ENCODE peak calls at places on chromosome 19, in four cellular contexts. B is H9, Z is mesenchymal stem cell, X is trophoblast cell. K is an unnamed sample.

GRCh38 chr19:16032509-16033135 is 43.7 kb upstream of the TPM4 start:
- DNase-seq in X (no peak), B (no peak), Z (no peak), K (no peak)

GRCh38 chr19:53957448-53958167 is 5.1 kb upstream of the CACNG8 start:
- DNase-seq in B (peak), Z (no peak), X (peak), K (no peak)

GRCh38 chr19:7013678-7014077 is 7.6 kb downstream of the MBD3L2B start:
- DNase-seq in B (no peak), Z (no peak), X (peak), K (no peak)

GRCh38 chr19:17405250-17406038 is at the start of gene BST2:
- DNase-seq in B (peak), X (peak), Z (peak), K (peak)

GRCh38 chr19:1760020-1760419 is 6.7 kb downstream of the ONECUT3 start:
- DNase-seq in Z (no peak), X (no peak), B (no peak), K (no peak)

GRCh38 chr19:56080669-56081401 is 40.3 kb downstream of the ZNF787 start:
- DNase-seq in Z (peak), B (peak), X (peak), K (peak)

GRCh38 chr19:5850743-5851293 is 431 bp downstream of the FUT3 start:
- DNase-seq in B (no peak), Z (peak), X (no peak), K (peak)

GRCh38 chr19:45161715-45162463 is 1.1 kb upstream of the NKPD1 start:
- DNase-seq in B (peak), Z (peak), X (peak), K (peak)

GRCh38 chr19:18119243-18120105 is 21.9 kb downstream of the MAST3 start:
- DNase-seq in Z (no peak), X (no peak), B (no peak), K (no peak)

GRCh38 chr19:40607311-40607871 is 6.2 kb downstream of the LTBP4 start:
- DNase-seq in B (peak), X (peak), Z (no peak), K (no peak)

GRCh38 chr19:31292639-31293185 is 56.5 kb downstream of the TSHZ3 start:
- DNase-seq in X (no peak), B (no peak), Z (no peak), K (no peak)

GRCh38 chr19:34257559-34257924 is 3.2 kb downstream of the GARRE1 start:
- DNase-seq in B (no peak), X (no peak), Z (no peak), K (no peak)

GRCh38 chr19:39303373-39304184 is 7.4 kb downstream of the IFNL1 start:
- DNase-seq in B (peak), Z (no peak), X (peak), K (no peak)

GRCh38 chr19:45621389-45621788 is 17.8 kb downstream of the EML2 start:
- DNase-seq in Z (no peak), X (no peak), B (no peak), K (no peak)

GRCh38 chr19:33437351-33438015 is 64.0 kb downstream of the CEBPG start:
- DNase-seq in Z (no peak), B (no peak), X (no peak), K (no peak)

GRCh38 chr19:55418185-55418584 is 10.6 kb upstream of the UBE2S start:
- DNase-seq in Z (peak), X (peak), B (peak), K (peak)

GRCh38 chr19:15120135-15121026 is 13.2 kb downstream of the SYDE1 start:
- DNase-seq in X (no peak), Z (no peak), B (peak), K (no peak)

GRCh38 chr19:7292950-7293794 is 1.0 kb downstream of the INSR start:
- DNase-seq in B (peak), Z (no peak), X (peak), K (no peak)

GRCh38 chr19:35908010-35908441 is at the start of gene TYROBP:
- DNase-seq in Z (no peak), X (no peak), B (no peak), K (no peak)

GRCh38 chr19:38389101-38389925 is 816 bp downstream of the SPRED3 start:
- DNase-seq in Z (peak), B (peak), X (peak), K (peak)

GRCh38 chr19:16369664-16370576 is 45.3 kb downstream of the KLF2 start:
- DNase-seq in B (no peak), Z (no peak), X (no peak), K (no peak)

GRCh38 chr19:35328851-35329285 is at the start of gene CD22:
- DNase-seq in X (no peak), B (no peak), Z (no peak), K (no peak)

GRCh38 chr19:18520848-18521691 is 800 bp downstream of the ELL start:
- DNase-seq in B (peak), Z (peak), X (peak), K (no peak)

GRCh38 chr19:16619456-16619855 is 8.5 kb downstream of the MED26 start:
- DNase-seq in B (no peak), X (no peak), Z (no peak), K (no peak)

GRCh38 chr19:28234637-28235036 is 978.3 kb downstream of the UQCRFS1 start:
- DNase-seq in B (no peak), Z (no peak), X (no peak), K (no peak)

GRCh38 chr19:45340232-45340898 is at the start of gene KLC3:
- DNase-seq in X (peak), Z (no peak), B (peak), K (no peak)

GRCh38 chr19:13956365-13956744 is 4.0 kb downstream of the DCAF15 start:
- DNase-seq in Z (no peak), X (no peak), B (no peak), K (no peak)

GRCh38 chr19:4327252-4327876 is 11.3 kb downstream of the STAP2 start:
- DNase-seq in X (peak), B (peak), Z (peak), K (peak)

GRCh38 chr19:19382118-19382517 is 23.4 kb upstream of the GATAD2A start:
- DNase-seq in B (no peak), X (peak), Z (no peak), K (no peak)

GRCh38 chr19:41575998-41576397 is at the start of gene CEACAM21:
- DNase-seq in B (no peak), X (peak), Z (no peak), K (no peak)

GRCh38 chr19:1276620-1277007 is 1.3 kb downstream of the FAM174C start:
- DNase-seq in X (no peak), Z (no peak), B (no peak), K (no peak)

GRCh38 chr19:41863209-41863931 is 3.3 kb downstream of the RPS19 start:
- DNase-seq in B (no peak), Z (no peak), X (no peak), K (no peak)

GRCh38 chr19:8655340-8655709 is 24.9 kb downstream of the NFILZ start:
- DNase-seq in Z (no peak), X (no peak), B (no peak), K (no peak)
- H2AK5ac ChIP-seq in Z (no peak), X (no peak), B (no peak), K (no peak)

DNA sequence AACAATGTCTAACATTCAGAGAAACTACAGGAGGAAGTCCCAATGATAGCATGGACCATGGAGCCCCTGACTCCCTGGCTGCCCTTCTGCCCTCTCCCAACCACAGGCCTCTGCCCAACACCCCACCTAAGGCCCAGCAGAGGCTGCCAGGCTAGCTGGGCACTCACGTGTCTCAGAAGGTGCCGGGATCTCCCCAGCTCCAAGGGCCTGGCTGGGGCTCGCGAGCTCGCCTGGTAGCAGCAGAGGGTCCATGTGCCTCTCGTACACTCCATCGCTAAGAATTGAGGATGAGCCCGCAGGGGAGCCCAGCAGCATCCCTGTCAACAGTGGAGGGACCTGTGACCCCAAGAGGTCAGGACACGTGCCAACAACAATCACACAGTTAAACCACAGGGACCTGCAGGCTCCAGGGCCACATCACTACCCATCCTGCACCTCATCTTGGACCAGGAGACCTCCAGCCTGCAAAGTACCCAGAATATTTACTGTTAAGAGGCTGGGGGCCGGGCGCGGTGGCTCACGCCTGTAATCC is 9.4 kb downstream of the ZSCAN18 start:
- DNase-seq in Z (no peak), B (no peak), X (no peak), K (no peak)
- H3K14ac ChIP-seq in Z (no peak), B (no peak), X (no peak), K (no peak)

GRCh38 chr19:57583104-57583520 is 833 bp upstream of the ZIK1 start:
- DNase-seq in Z (no peak), B (peak), X (no peak), K (no peak)

GRCh38 chr19:57578487-57579205 is at the start of gene ZNF416:
- DNase-seq in X (peak), Z (peak), B (peak), K (peak)

GRCh38 chr19:57587529-57587928 is 3.6 kb downstream of the ZIK1 start:
- DNase-seq in Z (no peak), X (peak), B (no peak), K (peak)

DNA sequence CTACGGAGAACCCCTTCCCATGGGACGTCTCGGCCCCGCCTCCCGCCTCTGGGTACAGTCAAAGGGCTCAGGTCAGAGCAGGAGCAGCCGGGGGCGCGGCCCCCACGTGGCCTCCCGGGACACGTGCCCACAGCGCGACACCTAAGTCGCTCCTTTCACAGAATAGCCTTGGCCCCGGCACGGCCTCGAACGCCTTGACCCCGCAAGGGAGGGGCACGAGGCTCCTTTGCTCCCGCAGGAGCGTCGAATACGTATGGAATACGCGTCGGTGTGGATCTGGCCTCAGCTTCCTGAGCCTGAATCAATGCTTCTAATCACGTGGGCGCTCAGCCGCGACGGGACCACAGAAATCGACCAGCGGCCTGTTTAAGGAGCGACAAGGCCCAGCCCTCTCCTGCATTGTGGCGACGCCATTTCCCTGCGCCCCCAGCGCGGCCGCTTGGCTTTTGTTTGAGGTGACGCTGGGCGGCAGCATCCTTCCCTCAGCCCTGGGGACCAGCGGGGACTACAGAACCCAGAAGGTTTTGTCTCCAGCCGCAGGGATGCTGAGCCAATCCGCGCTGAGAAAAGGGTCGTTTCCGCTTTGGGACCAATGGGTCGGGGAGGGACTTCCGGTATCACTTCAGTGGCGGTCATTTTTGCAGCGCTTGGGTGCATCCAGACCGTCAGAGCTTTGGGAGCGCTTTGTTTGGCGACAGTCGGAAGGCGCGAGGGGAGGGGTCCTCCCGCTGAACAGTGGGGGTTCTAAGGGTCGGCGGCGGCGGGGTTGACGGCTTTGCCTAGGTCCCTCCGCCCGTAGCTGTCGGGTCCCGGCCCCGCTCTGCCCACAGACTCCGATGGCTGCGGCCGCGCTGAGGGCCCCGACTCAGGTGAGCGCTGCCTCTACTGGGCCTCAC is at the start of gene ZIK1:
- DNase-seq in B (peak), Z (peak), X (peak), K (peak)
- H3K27ac ChIP-seq in B (no peak), Z (peak), X (no peak), K (peak)

GRCh38 chr19:58519087-58519354 is 589 bp downstream of the ZBTB45 start:
- DNase-seq in X (peak), B (peak), Z (peak), K (peak)
- H2AK5ac ChIP-seq in X (peak), B (no peak), Z (no peak), K (peak)

K was measured in IMR-90.